ENCODE peak calls at places on chromosomes 5 and 9, in four cellular contexts. X is GM12878, G is keratinocyte, O is mesendoderm. Z is an unnamed sample.

GRCh38 chr5:83321656-83322055 is 149.9 kb upstream of the VCAN start:
- DNase-seq in X (no peak), G (no peak), O (no peak), Z (no peak)

GRCh38 chr5:112800901-112801300 is 60.2 kb upstream of the SRP19 start:
- DNase-seq in X (no peak), G (no peak), O (no peak), Z (no peak)

GRCh38 chr9:35051069-35051967 is 21.1 kb downstream of the VCP start:
- DNase-seq in X (no peak), G (no peak), O (peak; percentile 80), Z (peak; percentile 44)

GRCh38 chr5:81420039-81420667 is 26.2 kb upstream of the ACOT12 start:
- DNase-seq in X (no peak), G (peak; percentile 13), O (no peak), Z (no peak)

GRCh38 chr5:140791111-140791510 is 3.5 kb upstream of the PCDHA2 start:
- DNase-seq in X (no peak), G (no peak), O (no peak), Z (no peak)

GRCh38 chr5:90558344-90559192 is at the start of gene ADGRV1:
- DNase-seq in X (no peak), G (no peak), O (peak; percentile 100), Z (peak; percentile 93)

GRCh38 chr5:60896991-60897390 is 47.9 kb downstream of the ERCC8 start:
- DNase-seq in X (no peak), G (no peak), O (no peak), Z (no peak)

GRCh38 chr5:133924221-133924920 is 44.1 kb downstream of the C5orf15 start:
- DNase-seq in X (no peak), G (no peak), O (peak; percentile 72), Z (no peak)

GRCh38 chr5:56761486-56761885 is 53.9 kb upstream of the MAP3K1 start:
- DNase-seq in X (no peak), G (no peak), O (no peak), Z (no peak)

GRCh38 chr5:57906637-57907036 is 424.0 kb upstream of the ACTBL2 start:
- DNase-seq in X (no peak), G (no peak), O (no peak), Z (no peak)

GRCh38 chr5:7644723-7645122 is 206.2 kb downstream of the CFAP90 start:
- DNase-seq in X (no peak), G (no peak), O (no peak), Z (no peak)

GRCh38 chr9:134502261-134503211 is 139.1 kb upstream of the COL5A1 start:
- DNase-seq in X (no peak), G (no peak), O (peak; percentile 62), Z (no peak)

GRCh38 chr9:124309665-124310064 is 51.9 kb downstream of the NEK6 start:
- DNase-seq in X (no peak), G (peak; percentile 73), O (peak; percentile 96), Z (peak; percentile 40)

GRCh38 chr5:91443761-91444467 is 60.8 kb upstream of the ARRDC3 start:
- DNase-seq in X (no peak), G (no peak), O (peak; percentile 21), Z (no peak)

GRCh38 chr9:93132287-93132927 is 1.6 kb downstream of the NINJ1 start:
- DNase-seq in X (no peak), G (no peak), O (no peak), Z (no peak)

GRCh38 chr9:113278840-113279239 is 3.4 kb downstream of the PRPF4 start:
- DNase-seq in X (no peak), G (no peak), O (no peak), Z (no peak)

GRCh38 chr9:113269871-113270270 is 5.5 kb downstream of the CDC26 start:
- DNase-seq in X (no peak), G (no peak), O (no peak), Z (no peak)

GRCh38 chr9:113275147-113276131 is at the start of the genes CDC26 and PRPF4:
- DNase-seq in X (peak; percentile 87), G (peak; percentile 88), O (peak; percentile 100), Z (peak; percentile 98)

GRCh38 chr9:113269355-113269754 is 6.0 kb downstream of the CDC26 start:
- DNase-seq in X (no peak), G (no peak), O (no peak), Z (no peak)

GRCh38 chr9:113274474-113275146 is 762 bp downstream of the CDC26 start:
- DNase-seq in X (peak; percentile 35), G (no peak), O (peak; percentile 77), Z (peak; percentile 51)
- H3K9ac ChIP-seq in X (peak overlapping the region; percentile 94), G (peak overlapping the region; percentile 97), O (peak overlapping the region; percentile 86), Z (peak overlapping the region; percentile 98)

GRCh38 chr5:177489119-177489716 is 8.2 kb downstream of the PDLIM7 start:
- DNase-seq in X (no peak), G (no peak), O (no peak), Z (no peak)
- H3K9ac ChIP-seq in X (no peak overlapping the region), G (no peak overlapping the region), O (no peak overlapping the region), Z (peak overlapping the region; percentile 56)

GRCh38 chr9:128026255-128027165 is 40.6 kb downstream of the NAIF1 start:
- DNase-seq in X (peak; percentile 86), G (no peak), O (peak; percentile 52), Z (no peak)
- H3K9ac ChIP-seq in X (peak overlapping the region; percentile 40), G (no peak overlapping the region), O (no peak overlapping the region), Z (no peak overlapping the region)

GRCh38 chr9:129173296-129174101 is 4.6 kb downstream of the IER5L start:
- DNase-seq in X (no peak), G (no peak), O (no peak), Z (no peak)
- H3K9ac ChIP-seq in X (no peak overlapping the region), G (peak overlapping the region; percentile 84), O (peak overlapping the region; percentile 89), Z (peak overlapping the region; percentile 94)

GRCh38 chr5:158877706-158878105 is 222.0 kb downstream of the EBF1 start:
- DNase-seq in X (no peak), G (no peak), O (no peak), Z (no peak)
- H3K9ac ChIP-seq in X (no peak overlapping the region), G (no peak overlapping the region), O (no peak overlapping the region), Z (no peak overlapping the region)